ENCODE peak calls at places on chromosomes 4 and X, in ten cellular contexts. A, R, P, Y, V, X, W, F, J and D are unnamed samples.
A peak's percentile ranks its signal among the peaks of the same experiment; 100 is the strongest.

GRCh38 chrX:13287816-13288215 is 32.0 kb downstream of the ATXN3L start:
- DNase-seq in V (no peak), A (no peak), Y (peak; percentile 80), P (peak; percentile 69), F (peak; percentile 11), J (no peak), R (no peak), X (peak; percentile 61), W (no peak), D (peak; percentile 80)

GRCh38 chrX:109925656-109926055 is 77.3 kb upstream of the TMEM164 start:
- DNase-seq in V (no peak), J (no peak), F (no peak), A (no peak), W (no peak), Y (no peak), P (no peak), X (no peak), R (no peak), D (no peak)

GRCh38 chr4:186587416-186588018 is 32.1 kb upstream of the MTNR1A start:
- DNase-seq in P (peak; percentile 76), R (peak; percentile 24), Y (peak; percentile 60), X (peak; percentile 70), A (peak; percentile 9), V (peak; percentile 84), F (peak; percentile 28), J (peak; percentile 62), W (peak; percentile 82), D (peak; percentile 38)

GRCh38 chrX:150062292-150063137 is 124.2 kb upstream of the EOLA2 start:
- DNase-seq in X (peak; percentile 70), F (peak; percentile 38), A (no peak), P (peak; percentile 36), J (no peak), Y (peak; percentile 45), W (peak; percentile 64), R (no peak), V (no peak), D (peak; percentile 68)

GRCh38 chr4:116839826-116840225 is 245.6 kb downstream of the TRAM1L1 start:
- DNase-seq in J (no peak), R (no peak), X (no peak), A (no peak), Y (peak; percentile 7), V (no peak), P (peak; percentile 0), F (peak; percentile 85), W (no peak), D (no peak)

GRCh38 chr4:181643466-181643865 is 599.7 kb upstream of the TENM3 start:
- DNase-seq in R (no peak), V (no peak), J (no peak), X (no peak), Y (peak; percentile 32), P (no peak), A (no peak), F (no peak), W (no peak), D (no peak)

GRCh38 chr4:110620352-110621327 is 2.2 kb downstream of the PITX2 start:
- DNase-seq in W (no peak), V (no peak), F (no peak), J (no peak), P (no peak), X (no peak), Y (peak; percentile 80), A (no peak), R (no peak), D (peak; percentile 40)

GRCh38 chr4:106986486-106986885 is 49.6 kb downstream of the DKK2 start:
- DNase-seq in X (peak; percentile 85), Y (peak; percentile 75), W (no peak), R (no peak), J (no peak), F (peak; percentile 1), V (no peak), A (no peak), P (peak; percentile 13), D (no peak)

GRCh38 chr4:121811122-121811521 is 10.0 kb downstream of the EXOSC9 start:
- DNase-seq in J (no peak), Y (no peak), W (no peak), A (no peak), F (no peak), R (no peak), P (no peak), X (no peak), V (no peak), D (no peak)

GRCh38 chrX:133215747-133216146 is 2.4 kb downstream of the TFDP3 start:
- DNase-seq in F (peak; percentile 22), Y (peak; percentile 41), P (no peak), W (no peak), A (no peak), J (no peak), X (peak; percentile 31), V (no peak), R (no peak), D (no peak)

GRCh38 chr4:10371869-10372471 is 85.3 kb downstream of the ZNF518B start:
- DNase-seq in F (no peak), P (peak; percentile 41), R (no peak), A (no peak), X (peak; percentile 39), V (no peak), J (no peak), W (no peak), Y (peak; percentile 64), D (no peak)

GRCh38 chr4:182938213-182938645 is 21.0 kb upstream of the DCTD start:
- DNase-seq in X (peak; percentile 74), Y (peak; percentile 63), V (peak; percentile 88), J (no peak), R (peak; percentile 45), P (peak; percentile 73), F (peak; percentile 67), A (peak; percentile 45), W (peak; percentile 80), D (peak; percentile 68)

GRCh38 chr4:8688041-8688907 is 95.7 kb downstream of the CPZ start:
- DNase-seq in F (peak; percentile 64), R (no peak), W (no peak), P (no peak), Y (peak; percentile 14), X (peak; percentile 70), A (no peak), J (no peak), V (peak; percentile 33), D (peak; percentile 4)

GRCh38 chr4:23789765-23790164 is 100.1 kb downstream of the PPARGC1A start:
- DNase-seq in A (no peak), Y (peak; percentile 2), X (peak; percentile 56), W (peak; percentile 80), P (peak; percentile 38), R (no peak), V (no peak), F (peak; percentile 51), J (no peak), D (no peak)

GRCh38 chrX:29746326-29746725 is 469.0 kb upstream of the MAGEB2 start:
- DNase-seq in Y (peak; percentile 59), F (no peak), X (peak; percentile 32), R (no peak), V (no peak), P (peak; percentile 63), J (no peak), A (no peak), W (no peak), D (no peak)

GRCh38 chrX:117538441-117539418 is 577.9 kb downstream of the KLHL13 start:
- DNase-seq in R (no peak), A (no peak), F (no peak), P (no peak), Y (no peak), J (peak; percentile 7), V (no peak), W (no peak), X (no peak), D (no peak)

GRCh38 chr4:8291036-8291682 is 21.6 kb downstream of the HTRA3 start:
- DNase-seq in P (no peak), Y (no peak), A (no peak), V (no peak), J (no peak), R (no peak), X (no peak), F (no peak), W (no peak), D (no peak)

GRCh38 chrX:137031517-137032377 is 2.0 kb downstream of the GPR101 start:
- DNase-seq in W (no peak), Y (peak; percentile 39), F (peak; percentile 47), X (peak; percentile 55), J (no peak), P (peak; percentile 37), A (peak; percentile 13), R (peak; percentile 7), V (peak; percentile 75), D (peak; percentile 7)

GRCh38 chr4:73914071-73914470 is 44.9 kb downstream of the CXCL1 start:
- DNase-seq in P (no peak), X (no peak), R (no peak), J (no peak), Y (peak; percentile 58), W (no peak), A (no peak), F (no peak), V (no peak), D (no peak)

GRCh38 chr4:121714548-121714947 is 17.8 kb upstream of the ANXA5 start:
- DNase-seq in P (peak; percentile 23), W (no peak), V (no peak), F (no peak), Y (no peak), X (no peak), R (no peak), J (no peak), A (no peak), D (peak; percentile 50)

GRCh38 chrX:115362334-115363095 is 73.0 kb downstream of the LUZP4 start:
- DNase-seq in R (no peak), W (no peak), J (no peak), V (no peak), X (peak; percentile 20), P (peak; percentile 32), Y (peak; percentile 71), F (peak; percentile 43), A (no peak), D (no peak)